ENCODE peak calls at places on chromosomes 7 and 10, in eight cellular contexts. A is activated T-cell treated with anti-CD3 and anti-CD28 coated beads for 48 hours, Y is SW 1271, U is HS-27A, N is T follicular helper cell, M is right lobe of liver, D is NCI-H1092, I is GM12891. B is an unnamed sample.

GRCh38 chr7:20435305-20435704 is 104.6 kb downstream of the ITGB8 start:
- DNase-seq in Y (no peak), I (no peak), N (no peak), D (no peak), M (no peak), A (no peak), U (no peak), B (no peak)

GRCh38 chr7:110650313-110650712 is 440.6 kb upstream of the LRRN3 start:
- DNase-seq in Y (no peak), D (no peak), I (no peak), A (no peak), U (no peak), N (no peak), M (no peak), B (no peak)

GRCh38 chr7:40753455-40753854 is 618.6 kb downstream of the SUGCT start:
- DNase-seq in I (no peak), D (no peak), A (no peak), M (no peak), U (no peak), Y (no peak), N (no peak), B (no peak)

GRCh38 chr7:41777894-41778596 is 75.2 kb upstream of the INHBA start:
- DNase-seq in U (no peak), N (no peak), A (no peak), Y (no peak), D (no peak), M (no peak), I (no peak), B (no peak)

GRCh38 chr7:31805209-31805818 is 118.3 kb downstream of the PPP1R17 start:
- DNase-seq in I (no peak), D (no peak), U (no peak), M (no peak), N (no peak), A (no peak), Y (no peak), B (no peak)

GRCh38 chr7:155189600-155189989 is 108.1 kb upstream of the INSIG1 start:
- DNase-seq in N (no peak), D (no peak), I (no peak), A (no peak), U (no peak), M (no peak), Y (no peak), B (peak)

GRCh38 chr7:17407229-17407628 is 108.8 kb downstream of the AHR start:
- DNase-seq in N (no peak), U (no peak), D (no peak), Y (peak), A (no peak), I (no peak), M (no peak), B (no peak)

GRCh38 chr7:128203710-128204214 is 37.3 kb upstream of the LEP start:
- DNase-seq in I (no peak), M (no peak), U (no peak), D (no peak), A (no peak), N (no peak), Y (no peak), B (no peak)

GRCh38 chr10:12177642-12178041 is 18.0 kb downstream of the NUDT5 start:
- DNase-seq in M (no peak), Y (no peak), D (no peak), I (no peak), U (no peak), N (no peak), A (no peak), B (no peak)

GRCh38 chr10:42707229-42707628 is 68.9 kb upstream of the ZNF33B start:
- DNase-seq in A (no peak), U (no peak), M (no peak), N (no peak), D (no peak), I (no peak), Y (no peak), B (no peak)

GRCh38 chr10:22805304-22805703 is 90.9 kb upstream of the PIP4K2A start:
- DNase-seq in Y (no peak), M (no peak), A (no peak), I (no peak), U (no peak), N (no peak), D (peak), B (no peak)

GRCh38 chr7:106050743-106051110 is 61.4 kb downstream of the SYPL1 start:
- DNase-seq in N (no peak), U (no peak), D (no peak), A (no peak), I (no peak), M (no peak), Y (no peak), B (no peak)